ENCODE peak calls at places on chromosomes 16 and 17, in eight cellular contexts. X, V, G, S, W, L, K and N are unnamed samples.

GRCh38 chr16:27727941-27728340 is 178.0 kb downstream of the KATNIP start:
- ATAC-seq in X (no peak), V (no peak), G (no peak), S (no peak), W (no peak), L (no peak), K (no peak), N (no peak)

GRCh38 chr17:3914319-3914685 is 2.0 kb downstream of the P2RX1 start:
- ATAC-seq in X (no peak), V (peak), G (no peak), S (no peak), W (no peak), L (no peak), K (peak), N (no peak)

GRCh38 chr17:27628376-27628775 is 2.6 kb upstream of the LGALS9 start:
- ATAC-seq in X (no peak), V (no peak), G (no peak), S (peak), W (no peak), L (no peak), K (no peak), N (no peak)

GRCh38 chr17:17675925-17676534 is 5.2 kb upstream of the RAI1 start:
- ATAC-seq in X (peak), V (peak), G (no peak), S (peak), W (no peak), L (peak), K (peak), N (no peak)

GRCh38 chr16:55759983-55760664 is 72.8 kb downstream of the CES1 start:
- ATAC-seq in X (no peak), V (no peak), G (peak), S (no peak), W (peak), L (peak), K (peak), N (peak)

GRCh38 chr17:28967240-28968135 is 16.2 kb upstream of the PHF12 start:
- ATAC-seq in X (peak), V (no peak), G (no peak), S (no peak), W (no peak), L (no peak), K (no peak), N (no peak)

GRCh38 chr17:83010323-83011200 is 68.8 kb upstream of the METRNL start:
- ATAC-seq in X (no peak), V (no peak), G (no peak), S (no peak), W (no peak), L (peak), K (peak), N (no peak)

GRCh38 chr17:32504166-32504990 is 17.6 kb downstream of the CDK5R1 start:
- ATAC-seq in X (no peak), V (no peak), G (peak), S (no peak), W (peak), L (peak), K (no peak), N (no peak)

GRCh38 chr17:50021681-50022370 is 26.8 kb upstream of the DLX3 start:
- ATAC-seq in X (no peak), V (no peak), G (no peak), S (no peak), W (no peak), L (no peak), K (no peak), N (no peak)

GRCh38 chr17:13415877-13416416 is 185.8 kb downstream of the HS3ST3A1 start:
- ATAC-seq in X (no peak), V (no peak), G (peak), S (no peak), W (peak), L (no peak), K (peak), N (no peak)